ENCODE peak calls at places on chromosomes 6 and 20, in eight cellular contexts. I, X, F, M, W, Q, U and C are unnamed samples.

GRCh38 chr6:54621285-54621684 is 225.3 kb upstream of the FAM83B start:
- DNase-seq in F (no peak), M (no peak), Q (peak), W (no peak), X (peak), I (peak), U (no peak), C (peak)

GRCh38 chr20:36544134-36545018 is 3.1 kb downstream of the MYL9 start:
- DNase-seq in Q (no peak), M (peak), F (peak), X (no peak), U (peak), W (peak), I (peak), C (no peak)

GRCh38 chr6:31007694-31008093 is 2.6 kb upstream of the MUC22 start:
- DNase-seq in M (no peak), W (peak), Q (no peak), F (peak), U (peak), X (no peak), I (no peak), C (no peak)

GRCh38 chr6:74256387-74257180 is 560.6 kb downstream of the CD109 start:
- DNase-seq in M (no peak), X (no peak), Q (no peak), I (no peak), W (no peak), F (no peak), U (no peak), C (no peak)

GRCh38 chr6:48736486-48737206 is 625.6 kb upstream of the PTCHD4 start:
- DNase-seq in I (no peak), F (peak), W (peak), M (no peak), U (peak), X (no peak), Q (no peak), C (no peak)

GRCh38 chr20:63185215-63185796 is 30.6 kb downstream of the YTHDF1 start:
- DNase-seq in Q (no peak), F (no peak), X (no peak), W (no peak), I (no peak), M (no peak), U (no peak), C (no peak)

GRCh38 chr20:46282669-46283068 is 25.6 kb downstream of the CDH22 start:
- DNase-seq in Q (no peak), I (no peak), U (no peak), F (no peak), X (no peak), W (no peak), M (no peak), C (no peak)

GRCh38 chr6:33419580-33420492 is at the start of gene SYNGAP1:
- DNase-seq in W (peak), X (no peak), Q (no peak), F (peak), U (peak), I (peak), M (peak), C (peak)

GRCh38 chr6:30411515-30412207 is 66.7 kb downstream of the RPP21 start:
- DNase-seq in X (peak), U (peak), I (peak), F (peak), M (peak), W (peak), Q (peak), C (peak)

GRCh38 chr6:130129781-130130246 is 92.9 kb downstream of the SAMD3 start:
- DNase-seq in Q (no peak), M (no peak), I (no peak), X (no peak), F (no peak), U (peak), W (no peak), C (no peak)

GRCh38 chr6:73803562-73804221 is 107.7 kb downstream of the CD109 start:
- DNase-seq in F (peak), U (peak), W (peak), M (no peak), X (peak), I (peak), Q (peak), C (peak)

GRCh38 chr6:164942271-164942670 is 367.1 kb downstream of the C6orf118 start:
- DNase-seq in I (no peak), M (no peak), X (no peak), F (no peak), W (no peak), U (no peak), Q (no peak), C (no peak)

GRCh38 chr20:41214202-41214601 is 76.9 kb downstream of the PLCG1 start:
- DNase-seq in U (no peak), M (no peak), Q (no peak), W (no peak), I (no peak), X (no peak), F (no peak), C (no peak)

GRCh38 chr6:106752641-106753040 is 123.3 kb downstream of the QRSL1 start:
- DNase-seq in F (no peak), X (no peak), I (no peak), U (no peak), Q (no peak), W (no peak), M (no peak), C (no peak)

GRCh38 chr6:149750136-149750609 is 632 bp downstream of the PCMT1 start:
- DNase-seq in I (peak), F (peak), Q (peak), X (peak), W (peak), U (peak), M (peak), C (peak)

GRCh38 chr6:122422003-122422402 is 22.6 kb downstream of the HSF2 start:
- DNase-seq in W (no peak), F (no peak), X (no peak), Q (no peak), I (no peak), U (no peak), M (no peak), C (no peak)

GRCh38 chr6:169283924-169284323 is 30.3 kb upstream of the THBS2 start:
- DNase-seq in I (no peak), W (no peak), M (no peak), F (no peak), U (no peak), Q (no peak), X (no peak), C (no peak)

GRCh38 chr6:126170875-126171489 is 168.9 kb upstream of the CENPW start:
- DNase-seq in X (peak), F (peak), M (no peak), U (no peak), Q (peak), W (peak), I (no peak), C (peak)

GRCh38 chr6:152300517-152300916 is 336.6 kb downstream of the SYNE1 start:
- DNase-seq in I (no peak), X (no peak), W (no peak), F (no peak), Q (no peak), U (no peak), M (no peak), C (no peak)

GRCh38 chr6:4350571-4351505 is 215.5 kb upstream of the ECI2 start:
- DNase-seq in M (no peak), U (peak), F (peak), I (peak), W (peak), X (no peak), Q (no peak), C (no peak)

GRCh38 chr6:27234576-27234975 is 12.9 kb upstream of the PRSS16 start:
- DNase-seq in W (no peak), F (no peak), I (no peak), M (no peak), U (no peak), Q (no peak), X (no peak), C (no peak)

GRCh38 chr6:34872332-34872731 is 15.5 kb downstream of the TAF11 start:
- DNase-seq in X (no peak), Q (no peak), F (no peak), W (no peak), M (no peak), I (peak), U (no peak), C (no peak)

GRCh38 chr6:27672113-27672799 is 199.4 kb upstream of the ZNF184 start:
- DNase-seq in W (peak), Q (peak), M (no peak), F (peak), U (peak), I (peak), X (no peak), C (no peak)

GRCh38 chr6:43120101-43120730 is 44.1 kb downstream of the PTK7 start:
- DNase-seq in M (no peak), W (no peak), X (no peak), Q (no peak), F (no peak), U (no peak), I (no peak), C (no peak)

GRCh38 chr6:12717356-12717755 is 789 bp downstream of the PHACTR1 start:
- DNase-seq in W (no peak), X (no peak), Q (no peak), M (no peak), U (peak), F (no peak), I (no peak), C (no peak)

GRCh38 chr20:49426873-49427272 is 55.6 kb downstream of the KCNB1 start:
- DNase-seq in M (no peak), X (no peak), W (peak), I (no peak), F (no peak), Q (peak), U (no peak), C (no peak)

GRCh38 chr20:58660855-58661254 is 9.8 kb downstream of the STX16 start:
- DNase-seq in F (no peak), X (no peak), U (no peak), W (no peak), Q (no peak), I (no peak), M (no peak), C (no peak)

GRCh38 chr20:16106191-16106849 is 466.9 kb downstream of the KIF16B start:
- DNase-seq in W (no peak), U (no peak), M (no peak), Q (no peak), X (no peak), F (peak), I (no peak), C (no peak)

GRCh38 chr6:99589290-99589672 is 17.4 kb upstream of the PRDM13 start:
- DNase-seq in U (no peak), I (no peak), W (no peak), X (no peak), F (peak), Q (no peak), M (no peak), C (no peak)

GRCh38 chr6:74642101-74642500 is 563.8 kb downstream of the COL12A1 start:
- DNase-seq in W (no peak), U (no peak), X (no peak), I (no peak), M (no peak), Q (no peak), F (no peak), C (no peak)

GRCh38 chr6:3144571-3144970 is 12.8 kb downstream of the TUBB2A start:
- DNase-seq in W (no peak), X (no peak), F (no peak), Q (no peak), I (no peak), M (no peak), U (no peak), C (no peak)

GRCh38 chr6:32118782-32119628 is 9.0 kb downstream of the ATF6B start:
- DNase-seq in W (peak), Q (peak), M (peak), F (peak), U (peak), I (peak), X (peak), C (peak)
- H3K4me3 ChIP-seq in W (no peak), Q (no peak), M (no peak), F (no peak), U (no peak), I (no peak), X (no peak), C (no peak)

DNA sequence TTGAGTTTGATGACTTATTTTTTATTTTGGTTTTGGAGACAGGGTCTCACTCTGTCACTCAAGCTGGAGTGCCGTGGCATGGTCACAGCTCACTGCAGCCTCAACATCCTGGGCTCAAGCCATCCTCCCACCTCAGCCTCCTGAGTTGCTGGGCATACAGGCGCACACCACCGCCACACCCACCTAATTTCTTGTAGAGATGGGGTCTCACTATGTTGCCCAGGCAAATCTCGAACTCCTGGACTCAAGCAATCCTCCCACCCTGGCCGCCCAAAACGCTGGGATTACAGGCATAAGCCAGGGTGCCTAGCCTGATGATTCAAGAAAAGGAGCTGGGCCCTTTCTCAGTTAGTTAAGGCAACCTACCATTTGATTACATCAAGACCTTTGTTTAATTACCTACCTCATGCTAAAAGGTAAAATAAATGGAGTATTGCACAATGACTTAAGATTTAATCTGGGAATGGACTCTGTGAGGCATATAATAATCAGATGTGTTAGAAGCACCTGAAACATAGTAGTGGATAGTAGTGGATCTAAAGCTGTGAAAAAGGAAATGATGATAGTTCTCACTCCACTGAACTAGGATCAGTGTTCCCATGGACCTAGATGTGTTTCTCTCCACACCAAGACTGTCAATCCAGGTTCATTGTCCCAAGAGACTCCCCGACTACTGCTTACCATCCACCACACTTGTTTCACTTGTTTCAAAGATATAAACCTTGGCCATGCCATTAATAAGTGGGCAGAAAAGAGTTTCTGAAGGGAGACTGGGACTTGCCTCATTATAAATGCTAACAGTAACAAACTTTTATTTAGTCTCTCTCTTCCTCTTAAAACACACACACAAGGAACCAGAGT is 2.1 kb downstream of the TNFRSF21 start:
- DNase-seq in M (no peak), F (no peak), U (no peak), W (no peak), X (no peak), Q (no peak), I (no peak), C (no peak)
- H3K4me3 ChIP-seq in M (no peak), F (peak), U (peak), W (peak), X (peak), Q (no peak), I (peak), C (peak)

DNA sequence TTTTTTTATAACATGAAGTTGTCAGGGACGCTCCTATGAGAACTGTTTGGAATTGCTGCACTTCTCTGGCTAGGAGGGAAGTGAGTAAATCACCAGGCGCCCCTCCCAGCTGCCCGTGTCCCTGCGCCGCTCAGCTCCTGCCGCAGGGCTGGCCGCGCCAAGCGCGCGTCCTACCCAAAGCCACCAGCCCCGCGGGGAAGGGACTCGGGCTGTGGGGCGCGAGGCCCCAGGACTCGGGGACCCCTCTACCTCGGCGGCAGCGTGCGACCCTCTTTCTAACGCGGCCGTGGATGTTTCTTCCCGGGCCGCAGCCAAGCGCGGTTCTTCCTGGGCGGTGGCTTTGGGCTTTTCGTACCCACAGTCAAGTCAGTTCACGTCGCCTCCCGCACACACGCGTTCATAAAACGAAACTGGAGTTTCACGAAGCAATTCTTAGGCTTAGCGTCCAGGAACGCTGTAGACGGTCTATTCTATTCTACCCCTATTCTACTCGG is 15.2 kb downstream of the FOXC1 start:
- DNase-seq in F (peak), I (no peak), U (peak), X (no peak), Q (peak), W (peak), M (peak), C (no peak)
- H3K4me3 ChIP-seq in F (peak), I (peak), U (peak), X (peak), Q (peak), W (peak), M (peak), C (peak)

GRCh38 chr6:138809677-138810076 is 13.8 kb downstream of the ECT2L start:
- DNase-seq in M (no peak), U (no peak), X (no peak), I (no peak), F (no peak), W (no peak), Q (no peak), C (no peak)
- H3K4me3 ChIP-seq in M (no peak), U (no peak), X (no peak), I (no peak), F (no peak), W (no peak), Q (no peak), C (no peak)

DNA sequence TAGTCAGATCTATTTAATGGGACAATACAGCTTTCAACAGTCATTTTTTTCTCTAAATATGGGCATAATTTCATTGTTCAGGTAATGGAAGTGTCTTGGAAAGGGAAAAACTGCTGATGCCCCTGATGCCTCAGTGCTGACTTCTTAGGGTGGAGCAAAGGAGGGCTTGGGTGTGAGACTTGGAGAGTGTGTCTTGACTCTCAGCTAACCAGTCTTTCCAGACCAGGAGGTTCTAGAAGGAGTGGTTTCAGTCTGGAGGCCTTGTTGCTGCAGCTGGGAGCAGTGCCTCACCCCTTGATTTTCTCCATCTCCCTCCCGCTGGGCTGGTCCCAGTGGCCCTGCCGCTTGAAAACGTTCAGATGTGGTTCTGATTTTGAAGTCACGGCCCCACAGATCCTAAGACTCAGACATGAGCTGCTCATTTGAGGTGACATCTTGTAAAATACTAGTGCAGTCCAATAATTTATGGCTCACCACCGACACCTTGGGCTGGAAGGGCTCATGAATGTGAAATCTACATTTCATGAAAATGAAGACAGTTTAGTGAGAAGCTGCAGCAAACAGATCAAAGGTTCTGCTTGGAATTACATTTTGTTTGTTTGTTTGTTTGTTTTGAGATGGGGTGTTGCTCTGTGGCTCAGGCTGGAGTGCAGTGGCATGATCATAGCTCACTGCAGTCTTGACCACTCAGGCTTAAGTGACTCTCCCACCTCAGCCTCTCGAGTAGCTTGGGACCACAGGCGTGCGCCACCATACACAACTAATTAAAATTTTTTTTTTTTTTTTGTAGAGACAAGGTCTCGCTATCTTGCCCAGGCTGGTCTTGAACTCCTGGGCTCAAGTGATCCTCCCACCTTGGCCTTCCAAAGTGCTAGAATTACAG is 5.6 kb downstream of the DSP start:
- DNase-seq in F (no peak), W (no peak), U (no peak), M (no peak), X (no peak), I (peak), Q (no peak), C (no peak)
- H3K4me3 ChIP-seq in F (no peak), W (no peak), U (no peak), M (no peak), X (no peak), I (no peak), Q (no peak), C (no peak)

GRCh38 chr20:32227316-32227715 is 19.6 kb downstream of the POFUT1 start:
- DNase-seq in X (no peak), W (no peak), M (no peak), U (no peak), Q (peak), I (no peak), F (no peak), C (no peak)
- H3K4me3 ChIP-seq in X (no peak), W (no peak), M (no peak), U (no peak), Q (no peak), I (no peak), F (no peak), C (no peak)

GRCh38 chr6:142848156-142848555 is 96.8 kb downstream of the HIVEP2 start:
- DNase-seq in M (no peak), X (no peak), I (no peak), W (no peak), F (no peak), Q (no peak), U (no peak), C (no peak)

GRCh38 chr6:142846459-142846831 is 98.5 kb downstream of the HIVEP2 start:
- DNase-seq in X (no peak), Q (no peak), W (peak), M (no peak), U (peak), I (no peak), F (peak), C (no peak)

GRCh38 chr6:142845624-142846458 is 99.1 kb downstream of the HIVEP2 start:
- DNase-seq in F (peak), W (peak), I (peak), U (peak), M (peak), Q (no peak), X (peak), C (peak)

GRCh38 chr6:142845143-142845571 is 99.8 kb downstream of the HIVEP2 start:
- DNase-seq in W (no peak), F (no peak), M (no peak), U (peak), I (no peak), Q (no peak), X (no peak), C (no peak)

GRCh38 chr6:142846883-142847287 is 98.1 kb downstream of the HIVEP2 start:
- DNase-seq in X (no peak), F (peak), M (no peak), U (peak), I (peak), Q (no peak), W (peak), C (no peak)
- H3K4me3 ChIP-seq in X (no peak), F (no peak), M (no peak), U (peak), I (no peak), Q (no peak), W (no peak), C (no peak)

GRCh38 chr6:166003569-166003968 is 164.1 kb downstream of the TBXT start:
- DNase-seq in M (no peak), X (no peak), I (no peak), W (peak), U (no peak), Q (no peak), F (no peak), C (no peak)
- H3K4me3 ChIP-seq in M (no peak), X (no peak), I (no peak), W (no peak), U (no peak), Q (no peak), F (no peak), C (no peak)

GRCh38 chr6:10555625-10556309 is 34.6 kb downstream of the GCNT2 start:
- DNase-seq in M (peak), I (peak), X (no peak), U (peak), Q (no peak), W (peak), F (peak), C (peak)

GRCh38 chr6:10557886-10558285 is 36.7 kb downstream of the GCNT2 start:
- DNase-seq in U (no peak), Q (no peak), F (no peak), M (no peak), W (no peak), X (no peak), I (no peak), C (no peak)

GRCh38 chr6:10554826-10555225 is 33.7 kb downstream of the GCNT2 start:
- DNase-seq in F (no peak), Q (no peak), X (no peak), U (no peak), W (no peak), M (no peak), I (peak), C (no peak)

GRCh38 chr6:10558575-10558974 is 37.4 kb downstream of the GCNT2 start:
- DNase-seq in F (no peak), U (no peak), X (no peak), Q (no peak), W (no peak), M (no peak), I (peak), C (no peak)

GRCh38 chr6:10556496-10557391 is 35.6 kb downstream of the GCNT2 start:
- DNase-seq in Q (no peak), I (peak), U (no peak), F (no peak), M (no peak), X (no peak), W (no peak), C (no peak)
- H3K4me3 ChIP-seq in Q (no peak), I (peak), U (peak), F (peak), M (no peak), X (peak), W (peak), C (no peak)